ENCODE peak calls at places on chromosomes 6 and 20, in eight cellular contexts. One of them, this sample, is unnamed.

GRCh38 chr6:85864453-85865401 is 222.0 kb upstream of the SYNCRIP start:
- DNase-seq in mammary epithelial cell: peak
- DNase-seq in HAP-1: no peak
- DNase-seq in heart left ventricle: no peak
- DNase-seq in fibroblast of the aortic adventitia: peak
- DNase-seq in AG10803: peak
- DNase-seq in epithelial cell of proximal tubule: no peak
- DNase-seq in astrocyte of the spinal cord: peak
- DNase-seq in this sample: no peak

GRCh38 chr20:25077610-25078169 is 4.3 kb downstream of the VSX1 start:
- DNase-seq in mammary epithelial cell: no peak
- DNase-seq in HAP-1: no peak
- DNase-seq in heart left ventricle: peak
- DNase-seq in fibroblast of the aortic adventitia: peak
- DNase-seq in AG10803: peak
- DNase-seq in epithelial cell of proximal tubule: no peak
- DNase-seq in astrocyte of the spinal cord: no peak
- DNase-seq in this sample: no peak

GRCh38 chr20:4170621-4171537 is 155.5 kb upstream of the RNF24 start:
- DNase-seq in mammary epithelial cell: no peak
- DNase-seq in HAP-1: no peak
- DNase-seq in heart left ventricle: no peak
- DNase-seq in fibroblast of the aortic adventitia: no peak
- DNase-seq in AG10803: no peak
- DNase-seq in epithelial cell of proximal tubule: no peak
- DNase-seq in astrocyte of the spinal cord: peak
- DNase-seq in this sample: no peak

GRCh38 chr6:43771210-43771857 is 1.3 kb downstream of the VEGFA start:
- DNase-seq in mammary epithelial cell: peak
- DNase-seq in HAP-1: peak
- DNase-seq in heart left ventricle: peak
- DNase-seq in fibroblast of the aortic adventitia: peak
- DNase-seq in AG10803: peak
- DNase-seq in epithelial cell of proximal tubule: no peak
- DNase-seq in astrocyte of the spinal cord: peak
- DNase-seq in this sample: no peak

GRCh38 chr6:145031001-145031400 is 704.3 kb downstream of the EPM2A start:
- DNase-seq in mammary epithelial cell: no peak
- DNase-seq in HAP-1: no peak
- DNase-seq in heart left ventricle: no peak
- DNase-seq in fibroblast of the aortic adventitia: peak
- DNase-seq in AG10803: peak
- DNase-seq in epithelial cell of proximal tubule: no peak
- DNase-seq in astrocyte of the spinal cord: no peak
- DNase-seq in this sample: no peak

GRCh38 chr6:166056637-166057036 is 111.0 kb downstream of the TBXT start:
- DNase-seq in mammary epithelial cell: no peak
- DNase-seq in HAP-1: no peak
- DNase-seq in heart left ventricle: peak
- DNase-seq in fibroblast of the aortic adventitia: peak
- DNase-seq in AG10803: peak
- DNase-seq in epithelial cell of proximal tubule: no peak
- DNase-seq in astrocyte of the spinal cord: peak
- DNase-seq in this sample: no peak

GRCh38 chr6:167568407-167569024 is 243.6 kb downstream of the TTLL2 start:
- DNase-seq in mammary epithelial cell: no peak
- DNase-seq in HAP-1: no peak
- DNase-seq in heart left ventricle: no peak
- DNase-seq in fibroblast of the aortic adventitia: no peak
- DNase-seq in AG10803: no peak
- DNase-seq in epithelial cell of proximal tubule: no peak
- DNase-seq in astrocyte of the spinal cord: no peak
- DNase-seq in this sample: no peak

GRCh38 chr6:118100763-118101162 is 193.7 kb downstream of the SLC35F1 start:
- DNase-seq in mammary epithelial cell: no peak
- DNase-seq in HAP-1: peak
- DNase-seq in heart left ventricle: no peak
- DNase-seq in fibroblast of the aortic adventitia: no peak
- DNase-seq in AG10803: no peak
- DNase-seq in epithelial cell of proximal tubule: no peak
- DNase-seq in astrocyte of the spinal cord: peak
- DNase-seq in this sample: peak

GRCh38 chr20:59705651-59706101 is 101.3 kb downstream of the PHACTR3 start:
- DNase-seq in mammary epithelial cell: no peak
- DNase-seq in HAP-1: no peak
- DNase-seq in heart left ventricle: no peak
- DNase-seq in fibroblast of the aortic adventitia: no peak
- DNase-seq in AG10803: no peak
- DNase-seq in epithelial cell of proximal tubule: no peak
- DNase-seq in astrocyte of the spinal cord: no peak
- DNase-seq in this sample: no peak

GRCh38 chr20:10217517-10218410 is 866 bp upstream of the SNAP25 start:
- DNase-seq in mammary epithelial cell: peak
- DNase-seq in HAP-1: no peak
- DNase-seq in heart left ventricle: no peak
- DNase-seq in fibroblast of the aortic adventitia: peak
- DNase-seq in AG10803: peak
- DNase-seq in epithelial cell of proximal tubule: peak
- DNase-seq in astrocyte of the spinal cord: peak
- DNase-seq in this sample: peak

GRCh38 chr6:157770946-157771345 is 52.1 kb upstream of the SNX9 start:
- DNase-seq in mammary epithelial cell: peak
- DNase-seq in HAP-1: no peak
- DNase-seq in heart left ventricle: no peak
- DNase-seq in fibroblast of the aortic adventitia: peak
- DNase-seq in AG10803: peak
- DNase-seq in epithelial cell of proximal tubule: no peak
- DNase-seq in astrocyte of the spinal cord: peak
- DNase-seq in this sample: no peak

GRCh38 chr6:47335456-47335855 is 25.8 kb upstream of the TNFRSF21 start:
- DNase-seq in mammary epithelial cell: no peak
- DNase-seq in HAP-1: no peak
- DNase-seq in heart left ventricle: no peak
- DNase-seq in fibroblast of the aortic adventitia: no peak
- DNase-seq in AG10803: no peak
- DNase-seq in epithelial cell of proximal tubule: no peak
- DNase-seq in astrocyte of the spinal cord: no peak
- DNase-seq in this sample: no peak

GRCh38 chr20:49447946-49448809 is 34.3 kb downstream of the KCNB1 start:
- DNase-seq in mammary epithelial cell: no peak
- DNase-seq in HAP-1: no peak
- DNase-seq in heart left ventricle: no peak
- DNase-seq in fibroblast of the aortic adventitia: peak
- DNase-seq in AG10803: peak
- DNase-seq in epithelial cell of proximal tubule: no peak
- DNase-seq in astrocyte of the spinal cord: peak
- DNase-seq in this sample: no peak

GRCh38 chr6:13466304-13467215 is 20.8 kb downstream of the GFOD1 start:
- DNase-seq in mammary epithelial cell: peak
- DNase-seq in HAP-1: no peak
- DNase-seq in heart left ventricle: no peak
- DNase-seq in fibroblast of the aortic adventitia: no peak
- DNase-seq in AG10803: no peak
- DNase-seq in epithelial cell of proximal tubule: no peak
- DNase-seq in astrocyte of the spinal cord: no peak
- DNase-seq in this sample: no peak

GRCh38 chr6:133393891-133394290 is 152.7 kb downstream of the EYA4 start:
- DNase-seq in mammary epithelial cell: no peak
- DNase-seq in HAP-1: peak
- DNase-seq in heart left ventricle: no peak
- DNase-seq in fibroblast of the aortic adventitia: no peak
- DNase-seq in AG10803: no peak
- DNase-seq in epithelial cell of proximal tubule: no peak
- DNase-seq in astrocyte of the spinal cord: no peak
- DNase-seq in this sample: no peak

GRCh38 chr20:479487-479886 is 17.2 kb upstream of the TBC1D20 start:
- DNase-seq in mammary epithelial cell: no peak
- DNase-seq in HAP-1: no peak
- DNase-seq in heart left ventricle: no peak
- DNase-seq in fibroblast of the aortic adventitia: peak
- DNase-seq in AG10803: no peak
- DNase-seq in epithelial cell of proximal tubule: no peak
- DNase-seq in astrocyte of the spinal cord: peak
- DNase-seq in this sample: no peak

DNA sequence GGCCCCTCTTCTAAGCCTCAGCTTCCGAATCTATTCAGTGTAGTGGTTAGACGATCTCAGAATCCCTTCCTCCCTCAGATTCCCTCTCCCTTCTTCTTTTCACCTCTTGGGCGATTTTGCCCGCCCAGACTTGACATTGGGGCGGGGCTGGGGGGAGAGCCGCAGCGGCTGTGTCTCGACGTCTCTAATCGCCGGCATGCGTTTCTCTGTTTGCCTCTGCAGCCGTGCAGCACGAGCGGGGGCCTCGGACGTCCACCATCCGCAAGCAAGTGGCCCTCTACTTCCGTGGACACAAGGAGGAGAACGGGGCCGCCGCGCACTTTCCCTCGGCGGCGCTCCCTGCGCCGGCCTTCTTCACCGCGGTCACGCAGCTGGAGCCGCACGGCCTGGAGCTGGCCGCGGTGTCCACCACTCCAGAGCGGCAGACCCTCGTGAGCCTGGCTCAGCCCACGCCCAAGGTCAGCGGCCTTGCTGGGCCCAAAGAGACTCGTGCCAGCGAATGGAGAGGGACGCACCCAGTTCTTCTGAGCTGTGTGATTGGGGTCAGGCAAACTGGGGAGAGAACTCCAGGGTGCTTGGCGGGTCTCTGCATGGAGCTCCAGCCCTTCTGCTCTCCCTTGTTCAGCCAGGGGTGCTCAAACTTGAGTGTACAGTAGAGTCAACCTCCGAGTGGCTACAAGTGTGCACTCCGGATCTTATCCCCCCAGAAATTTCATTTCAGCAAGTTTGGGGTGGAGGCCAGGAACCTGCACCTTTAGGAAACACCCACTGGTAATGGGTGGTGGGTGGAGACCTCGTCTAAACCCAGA is 10.7 kb downstream of the NR2E1 start:
- DNase-seq in mammary epithelial cell: no peak
- DNase-seq in HAP-1: no peak
- DNase-seq in heart left ventricle: no peak
- DNase-seq in fibroblast of the aortic adventitia: no peak
- DNase-seq in AG10803: no peak
- DNase-seq in epithelial cell of proximal tubule: no peak
- DNase-seq in astrocyte of the spinal cord: no peak
- DNase-seq in this sample: no peak
- H3K4me3 ChIP-seq in mammary epithelial cell: no peak
- H3K4me3 ChIP-seq in HAP-1: no peak
- H3K4me3 ChIP-seq in heart left ventricle: no peak
- H3K4me3 ChIP-seq in fibroblast of the aortic adventitia: no peak
- H3K4me3 ChIP-seq in AG10803: no peak
- H3K4me3 ChIP-seq in epithelial cell of proximal tubule: peak
- H3K4me3 ChIP-seq in astrocyte of the spinal cord: no peak
- H3K4me3 ChIP-seq in this sample: no peak

GRCh38 chr6:3454206-3455016 is 2.4 kb downstream of the SLC22A23 start:
- DNase-seq in mammary epithelial cell: peak
- DNase-seq in HAP-1: no peak
- DNase-seq in heart left ventricle: no peak
- DNase-seq in fibroblast of the aortic adventitia: no peak
- DNase-seq in AG10803: no peak
- DNase-seq in epithelial cell of proximal tubule: no peak
- DNase-seq in astrocyte of the spinal cord: no peak
- DNase-seq in this sample: no peak
- H3K4me3 ChIP-seq in mammary epithelial cell: peak
- H3K4me3 ChIP-seq in HAP-1: peak
- H3K4me3 ChIP-seq in heart left ventricle: peak
- H3K4me3 ChIP-seq in fibroblast of the aortic adventitia: peak
- H3K4me3 ChIP-seq in AG10803: peak
- H3K4me3 ChIP-seq in epithelial cell of proximal tubule: no peak
- H3K4me3 ChIP-seq in astrocyte of the spinal cord: peak
- H3K4me3 ChIP-seq in this sample: no peak

DNA sequence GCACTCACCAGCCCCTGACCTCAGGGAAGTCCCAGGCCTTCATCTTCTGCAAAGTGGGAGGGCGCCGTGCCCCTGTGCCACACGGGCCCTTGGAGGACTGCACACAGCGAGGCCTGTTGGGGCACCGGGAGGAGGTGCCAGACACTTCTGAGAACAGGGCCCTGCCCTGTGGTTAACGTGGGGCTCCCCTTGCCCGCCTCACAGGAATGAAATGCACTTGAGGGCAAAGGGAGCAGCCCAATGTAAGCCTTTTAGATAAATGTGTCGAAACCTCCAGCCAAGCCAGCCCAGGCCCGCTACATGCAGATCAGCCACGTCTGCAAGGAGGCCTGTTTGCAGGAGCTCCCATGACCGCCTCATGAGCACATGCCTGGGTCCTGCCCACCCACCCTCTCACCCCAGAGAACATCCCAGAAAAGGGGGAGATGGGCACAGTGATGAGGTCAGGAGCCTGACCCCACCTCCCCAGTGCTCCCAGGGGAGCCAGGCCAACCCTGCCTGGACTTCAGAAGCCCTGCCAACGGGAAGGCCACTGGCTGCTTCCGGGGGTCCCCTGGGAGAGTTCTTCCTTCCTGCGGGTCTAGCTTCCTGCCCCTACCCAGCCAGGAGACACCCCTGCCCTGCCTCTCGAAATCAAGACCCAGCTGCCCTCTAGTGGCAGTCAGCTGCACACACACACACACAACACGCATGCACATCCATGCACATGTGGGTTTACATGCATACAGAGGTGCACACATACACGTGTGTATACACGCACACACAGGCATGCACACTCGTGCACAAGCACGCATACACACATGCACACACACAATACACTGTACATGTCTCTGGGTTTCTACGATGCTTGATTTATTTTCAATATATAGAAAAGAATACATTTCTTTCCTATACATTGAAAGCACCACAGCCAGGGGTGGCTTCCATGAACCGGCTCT is 178.7 kb downstream of the TAF4 start:
- DNase-seq in mammary epithelial cell: peak
- DNase-seq in HAP-1: peak
- DNase-seq in heart left ventricle: peak
- DNase-seq in fibroblast of the aortic adventitia: peak
- DNase-seq in AG10803: peak
- DNase-seq in epithelial cell of proximal tubule: no peak
- DNase-seq in astrocyte of the spinal cord: peak
- DNase-seq in this sample: no peak
- H3K4me3 ChIP-seq in mammary epithelial cell: no peak
- H3K4me3 ChIP-seq in HAP-1: no peak
- H3K4me3 ChIP-seq in heart left ventricle: no peak
- H3K4me3 ChIP-seq in fibroblast of the aortic adventitia: no peak
- H3K4me3 ChIP-seq in AG10803: no peak
- H3K4me3 ChIP-seq in epithelial cell of proximal tubule: no peak
- H3K4me3 ChIP-seq in astrocyte of the spinal cord: no peak
- H3K4me3 ChIP-seq in this sample: no peak

GRCh38 chr20:16860914-16861313 is 112.8 kb downstream of the OTOR start:
- DNase-seq in mammary epithelial cell: no peak
- DNase-seq in HAP-1: no peak
- DNase-seq in heart left ventricle: no peak
- DNase-seq in fibroblast of the aortic adventitia: no peak
- DNase-seq in AG10803: no peak
- DNase-seq in epithelial cell of proximal tubule: no peak
- DNase-seq in astrocyte of the spinal cord: no peak
- DNase-seq in this sample: no peak
- H3K4me3 ChIP-seq in mammary epithelial cell: no peak
- H3K4me3 ChIP-seq in HAP-1: no peak
- H3K4me3 ChIP-seq in heart left ventricle: no peak
- H3K4me3 ChIP-seq in fibroblast of the aortic adventitia: no peak
- H3K4me3 ChIP-seq in AG10803: no peak
- H3K4me3 ChIP-seq in epithelial cell of proximal tubule: no peak
- H3K4me3 ChIP-seq in astrocyte of the spinal cord: no peak
- H3K4me3 ChIP-seq in this sample: no peak